ENCODE peak calls at places on chromosomes 11 and 22, in six cellular contexts. One of them, this sample, is unnamed.

GRCh38 chr22:22752556-22753477 is 108.4 kb downstream of the GGTLC2 start:
- DNase-seq in cardiac muscle cell: peak
- DNase-seq in transverse colon: no peak
- DNase-seq in OCI-LY7: peak
- DNase-seq in neural progenitor cell: no peak
- DNase-seq in left ventricle myocardium inferior: no peak
- DNase-seq in this sample: no peak

GRCh38 chr11:58075781-58076180 is 45.0 kb downstream of the OR6Q1 start:
- DNase-seq in transverse colon: no peak
- DNase-seq in neural progenitor cell: no peak
- DNase-seq in cardiac muscle cell: no peak
- DNase-seq in left ventricle myocardium inferior: no peak
- DNase-seq in OCI-LY7: no peak
- DNase-seq in this sample: no peak

GRCh38 chr11:118929496-118930151 is 3.9 kb upstream of the BCL9L start:
- DNase-seq in transverse colon: peak
- DNase-seq in neural progenitor cell: peak
- DNase-seq in OCI-LY7: peak
- DNase-seq in cardiac muscle cell: peak
- DNase-seq in left ventricle myocardium inferior: peak
- DNase-seq in this sample: peak

GRCh38 chr11:113179181-113179701 is 135.1 kb upstream of the TTC12 start:
- DNase-seq in cardiac muscle cell: no peak
- DNase-seq in neural progenitor cell: peak
- DNase-seq in left ventricle myocardium inferior: no peak
- DNase-seq in OCI-LY7: no peak
- DNase-seq in transverse colon: no peak
- DNase-seq in this sample: no peak

GRCh38 chr11:111299111-111300026 is 1.0 kb downstream of the POU2AF3 start:
- DNase-seq in cardiac muscle cell: peak
- DNase-seq in left ventricle myocardium inferior: peak
- DNase-seq in OCI-LY7: no peak
- DNase-seq in transverse colon: peak
- DNase-seq in neural progenitor cell: peak
- DNase-seq in this sample: no peak

GRCh38 chr11:70759846-70760245 is 361.5 kb downstream of the CTTN start:
- DNase-seq in OCI-LY7: no peak
- DNase-seq in transverse colon: no peak
- DNase-seq in left ventricle myocardium inferior: no peak
- DNase-seq in cardiac muscle cell: no peak
- DNase-seq in neural progenitor cell: no peak
- DNase-seq in this sample: no peak

GRCh38 chr11:134261626-134262488 is 8.5 kb downstream of the ACAD8 start:
- DNase-seq in transverse colon: no peak
- DNase-seq in left ventricle myocardium inferior: no peak
- DNase-seq in OCI-LY7: peak
- DNase-seq in cardiac muscle cell: peak
- DNase-seq in neural progenitor cell: peak
- DNase-seq in this sample: peak

GRCh38 chr11:76609736-76610370 is 60.7 kb downstream of the LRRC32 start:
- DNase-seq in OCI-LY7: no peak
- DNase-seq in transverse colon: no peak
- DNase-seq in cardiac muscle cell: peak
- DNase-seq in neural progenitor cell: no peak
- DNase-seq in left ventricle myocardium inferior: no peak
- DNase-seq in this sample: no peak

GRCh38 chr11:117480221-117480620 is 152.6 kb downstream of the CEP164 start:
- DNase-seq in left ventricle myocardium inferior: no peak
- DNase-seq in cardiac muscle cell: no peak
- DNase-seq in transverse colon: no peak
- DNase-seq in OCI-LY7: no peak
- DNase-seq in neural progenitor cell: no peak
- DNase-seq in this sample: no peak

GRCh38 chr11:123235687-123236261 is 40.7 kb upstream of the CLMP start:
- DNase-seq in OCI-LY7: no peak
- DNase-seq in cardiac muscle cell: peak
- DNase-seq in neural progenitor cell: no peak
- DNase-seq in left ventricle myocardium inferior: no peak
- DNase-seq in transverse colon: no peak
- DNase-seq in this sample: no peak

GRCh38 chr11:125351045-125351867 is 144.8 kb downstream of the FEZ1 start:
- DNase-seq in cardiac muscle cell: no peak
- DNase-seq in OCI-LY7: no peak
- DNase-seq in left ventricle myocardium inferior: no peak
- DNase-seq in transverse colon: no peak
- DNase-seq in neural progenitor cell: no peak
- DNase-seq in this sample: no peak

GRCh38 chr11:124791626-124792341 is 8.4 kb downstream of the MSANTD2 start:
- DNase-seq in OCI-LY7: no peak
- DNase-seq in cardiac muscle cell: peak
- DNase-seq in neural progenitor cell: no peak
- DNase-seq in transverse colon: no peak
- DNase-seq in left ventricle myocardium inferior: no peak
- DNase-seq in this sample: no peak

GRCh38 chr11:125166347-125166841 is 1.8 kb downstream of the PKNOX2 start:
- DNase-seq in cardiac muscle cell: peak
- DNase-seq in left ventricle myocardium inferior: peak
- DNase-seq in OCI-LY7: no peak
- DNase-seq in transverse colon: no peak
- DNase-seq in neural progenitor cell: peak
- DNase-seq in this sample: no peak

GRCh38 chr11:102328748-102329147 is 11.5 kb downstream of the BIRC3 start:
- DNase-seq in neural progenitor cell: no peak
- DNase-seq in OCI-LY7: no peak
- DNase-seq in left ventricle myocardium inferior: no peak
- DNase-seq in transverse colon: no peak
- DNase-seq in cardiac muscle cell: no peak
- DNase-seq in this sample: no peak

GRCh38 chr11:102323542-102324261 is 6.4 kb downstream of the BIRC3 start:
- DNase-seq in transverse colon: no peak
- DNase-seq in OCI-LY7: no peak
- DNase-seq in left ventricle myocardium inferior: no peak
- DNase-seq in cardiac muscle cell: peak
- DNase-seq in neural progenitor cell: no peak
- DNase-seq in this sample: no peak

GRCh38 chr11:102320679-102321078 is 3.4 kb downstream of the BIRC3 start:
- DNase-seq in left ventricle myocardium inferior: no peak
- DNase-seq in cardiac muscle cell: no peak
- DNase-seq in transverse colon: no peak
- DNase-seq in neural progenitor cell: no peak
- DNase-seq in OCI-LY7: peak
- DNase-seq in this sample: no peak

GRCh38 chr11:102322560-102322959 is 5.3 kb downstream of the BIRC3 start:
- DNase-seq in left ventricle myocardium inferior: no peak
- DNase-seq in cardiac muscle cell: no peak
- DNase-seq in neural progenitor cell: no peak
- DNase-seq in OCI-LY7: peak
- DNase-seq in transverse colon: no peak
- DNase-seq in this sample: peak

DNA sequence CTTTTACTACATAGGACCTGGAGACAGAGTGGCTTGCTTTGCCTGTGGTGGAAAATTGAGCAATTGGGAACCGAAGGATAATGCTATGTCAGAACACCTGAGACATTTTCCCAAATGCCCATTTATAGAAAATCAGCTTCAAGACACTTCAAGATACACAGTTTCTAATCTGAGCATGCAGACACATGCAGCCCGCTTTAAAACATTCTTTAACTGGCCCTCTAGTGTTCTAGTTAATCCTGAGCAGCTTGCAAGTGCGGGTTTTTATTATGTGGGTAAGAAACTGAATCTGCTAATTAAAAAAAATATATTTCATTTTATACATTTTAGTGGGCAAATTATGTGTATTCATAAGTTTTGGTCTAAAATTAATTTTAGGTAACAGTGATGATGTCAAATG is 7.8 kb downstream of the BIRC3 start:
- DNase-seq in left ventricle myocardium inferior: no peak
- DNase-seq in neural progenitor cell: no peak
- DNase-seq in OCI-LY7: peak
- DNase-seq in cardiac muscle cell: no peak
- DNase-seq in transverse colon: no peak
- DNase-seq in this sample: no peak
- H3K4me3 ChIP-seq in left ventricle myocardium inferior: no peak
- H3K4me3 ChIP-seq in neural progenitor cell: no peak
- H3K4me3 ChIP-seq in OCI-LY7: no peak
- H3K4me3 ChIP-seq in cardiac muscle cell: no peak
- H3K4me3 ChIP-seq in transverse colon: no peak
- H3K4me3 ChIP-seq in this sample: no peak

GRCh38 chr22:38314992-38315800 is 2.0 kb downstream of the CSNK1E start:
- DNase-seq in left ventricle myocardium inferior: no peak
- DNase-seq in cardiac muscle cell: peak
- DNase-seq in neural progenitor cell: peak
- DNase-seq in OCI-LY7: peak
- DNase-seq in transverse colon: peak
- DNase-seq in this sample: no peak

GRCh38 chr22:38312261-38312800 is 4.9 kb downstream of the CSNK1E start:
- DNase-seq in transverse colon: no peak
- DNase-seq in OCI-LY7: no peak
- DNase-seq in cardiac muscle cell: no peak
- DNase-seq in left ventricle myocardium inferior: no peak
- DNase-seq in neural progenitor cell: no peak
- DNase-seq in this sample: no peak

GRCh38 chr22:38314140-38314991 is 2.9 kb downstream of the CSNK1E start:
- DNase-seq in cardiac muscle cell: peak
- DNase-seq in transverse colon: peak
- DNase-seq in OCI-LY7: peak
- DNase-seq in neural progenitor cell: peak
- DNase-seq in left ventricle myocardium inferior: no peak
- DNase-seq in this sample: no peak

GRCh38 chr22:38311331-38311635 is 6.0 kb downstream of the CSNK1E start:
- DNase-seq in OCI-LY7: peak
- DNase-seq in transverse colon: no peak
- DNase-seq in left ventricle myocardium inferior: no peak
- DNase-seq in cardiac muscle cell: peak
- DNase-seq in neural progenitor cell: no peak
- DNase-seq in this sample: no peak

GRCh38 chr22:38313384-38313955 is 3.8 kb downstream of the CSNK1E start:
- DNase-seq in OCI-LY7: peak
- DNase-seq in left ventricle myocardium inferior: peak
- DNase-seq in neural progenitor cell: peak
- DNase-seq in cardiac muscle cell: peak
- DNase-seq in transverse colon: peak
- DNase-seq in this sample: no peak
- H3K4me3 ChIP-seq in OCI-LY7: peak
- H3K4me3 ChIP-seq in left ventricle myocardium inferior: peak
- H3K4me3 ChIP-seq in neural progenitor cell: peak
- H3K4me3 ChIP-seq in cardiac muscle cell: no peak
- H3K4me3 ChIP-seq in transverse colon: no peak
- H3K4me3 ChIP-seq in this sample: no peak

GRCh38 chr11:66373261-66373660 is 1.7 kb upstream of the SLC29A2 start:
- DNase-seq in cardiac muscle cell: no peak
- DNase-seq in transverse colon: no peak
- DNase-seq in left ventricle myocardium inferior: peak
- DNase-seq in OCI-LY7: no peak
- DNase-seq in neural progenitor cell: peak
- DNase-seq in this sample: no peak
- H3K4me3 ChIP-seq in cardiac muscle cell: no peak
- H3K4me3 ChIP-seq in transverse colon: no peak
- H3K4me3 ChIP-seq in left ventricle myocardium inferior: peak
- H3K4me3 ChIP-seq in OCI-LY7: no peak
- H3K4me3 ChIP-seq in neural progenitor cell: no peak
- H3K4me3 ChIP-seq in this sample: no peak

GRCh38 chr22:35896306-35896705 is 132.3 kb downstream of the RBFOX2 start:
- DNase-seq in cardiac muscle cell: no peak
- DNase-seq in OCI-LY7: no peak
- DNase-seq in left ventricle myocardium inferior: no peak
- DNase-seq in transverse colon: no peak
- DNase-seq in neural progenitor cell: no peak
- DNase-seq in this sample: no peak

GRCh38 chr22:35893698-35894097 is 134.9 kb downstream of the RBFOX2 start:
- DNase-seq in transverse colon: no peak
- DNase-seq in cardiac muscle cell: peak
- DNase-seq in neural progenitor cell: no peak
- DNase-seq in OCI-LY7: peak
- DNase-seq in left ventricle myocardium inferior: no peak
- DNase-seq in this sample: no peak

GRCh38 chr22:35892192-35892591 is 136.4 kb downstream of the RBFOX2 start:
- DNase-seq in neural progenitor cell: no peak
- DNase-seq in OCI-LY7: no peak
- DNase-seq in cardiac muscle cell: peak
- DNase-seq in transverse colon: no peak
- DNase-seq in left ventricle myocardium inferior: no peak
- DNase-seq in this sample: no peak

GRCh38 chr22:35894937-35895708 is 133.5 kb downstream of the RBFOX2 start:
- DNase-seq in cardiac muscle cell: peak
- DNase-seq in OCI-LY7: peak
- DNase-seq in left ventricle myocardium inferior: no peak
- DNase-seq in neural progenitor cell: peak
- DNase-seq in transverse colon: peak
- DNase-seq in this sample: no peak

GRCh38 chr22:35894464-35894878 is 134.2 kb downstream of the RBFOX2 start:
- DNase-seq in neural progenitor cell: peak
- DNase-seq in transverse colon: peak
- DNase-seq in OCI-LY7: peak
- DNase-seq in cardiac muscle cell: no peak
- DNase-seq in left ventricle myocardium inferior: no peak
- DNase-seq in this sample: no peak
- H3K4me3 ChIP-seq in neural progenitor cell: no peak
- H3K4me3 ChIP-seq in transverse colon: no peak
- H3K4me3 ChIP-seq in OCI-LY7: peak
- H3K4me3 ChIP-seq in cardiac muscle cell: peak
- H3K4me3 ChIP-seq in left ventricle myocardium inferior: peak
- H3K4me3 ChIP-seq in this sample: no peak

DNA sequence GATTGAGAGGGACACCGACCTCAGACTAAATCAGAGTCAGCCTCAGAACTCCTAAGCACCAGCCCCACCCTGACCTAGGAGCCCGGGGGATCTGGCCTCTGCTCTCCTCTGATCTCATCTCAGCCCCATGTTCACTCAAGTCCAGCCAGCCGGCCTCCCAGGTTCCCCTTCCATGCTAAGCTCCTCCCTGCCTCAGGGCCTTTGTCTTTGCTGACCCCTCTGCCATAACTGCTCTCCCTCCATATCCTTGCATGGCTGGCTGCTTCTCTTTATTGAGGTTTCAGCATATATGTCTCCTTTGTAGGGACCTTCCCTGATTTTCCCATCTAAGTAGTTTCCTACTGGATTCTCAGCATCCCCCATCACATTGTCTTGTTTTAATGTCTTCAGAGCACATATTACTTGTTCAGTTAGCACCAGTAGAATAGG is 780 bp upstream of the SLC15A3 start:
- DNase-seq in transverse colon: no peak
- DNase-seq in left ventricle myocardium inferior: no peak
- DNase-seq in cardiac muscle cell: no peak
- DNase-seq in neural progenitor cell: no peak
- DNase-seq in OCI-LY7: no peak
- DNase-seq in this sample: no peak
- H3K4me3 ChIP-seq in transverse colon: peak
- H3K4me3 ChIP-seq in left ventricle myocardium inferior: peak
- H3K4me3 ChIP-seq in cardiac muscle cell: no peak
- H3K4me3 ChIP-seq in neural progenitor cell: no peak
- H3K4me3 ChIP-seq in OCI-LY7: peak
- H3K4me3 ChIP-seq in this sample: no peak